ENCODE peak calls at places on chromosomes 7 and 10, in six cellular contexts. I, K, B, M, O and E are unnamed samples.

GRCh38 chr10:677750-678661 is 11.5 kb downstream of the DIP2C start:
- DNase-seq in I (no peak), K (no peak), B (no peak), M (no peak), O (no peak), E (peak; percentile 74)

GRCh38 chr7:816751-817671 is 15.3 kb upstream of the SUN1 start:
- DNase-seq in M (no peak), O (peak; percentile 24), B (peak; percentile 28), I (peak; percentile 90), K (peak; percentile 61), E (peak; percentile 81)

GRCh38 chr7:25262586-25262985 is 34.3 kb upstream of the NPVF start:
- DNase-seq in O (no peak), B (peak; percentile 19), M (no peak), I (no peak), K (no peak), E (no peak)

GRCh38 chr10:76543655-76544054 is 1094.0 kb downstream of the KCNMA1 start:
- DNase-seq in B (no peak), I (no peak), M (no peak), O (no peak), K (peak; percentile 64), E (no peak)

GRCh38 chr7:90551036-90551435 is 45.1 kb upstream of the CDK14 start:
- DNase-seq in O (no peak), B (peak; percentile 48), K (no peak), M (no peak), I (no peak), E (no peak)

GRCh38 chr10:4662576-4663161 is 163.3 kb upstream of the AKR1E2 start:
- DNase-seq in K (peak; percentile 76), M (peak; percentile 42), I (peak; percentile 36), O (no peak), B (no peak), E (no peak)

GRCh38 chr10:30197186-30197585 is 137.8 kb upstream of the JCAD start:
- DNase-seq in K (no peak), I (no peak), B (no peak), O (no peak), M (no peak), E (no peak)

GRCh38 chr10:15764867-15765454 is 45.2 kb upstream of the ITGA8 start:
- DNase-seq in I (no peak), B (no peak), K (no peak), O (no peak), M (no peak), E (no peak)

GRCh38 chr10:122307669-122308486 is 36.8 kb downstream of the BTBD16 start:
- DNase-seq in M (peak; percentile 96), K (peak; percentile 99), B (peak; percentile 87), I (no peak), O (no peak), E (peak; percentile 92)

GRCh38 chr10:99812177-99812576 is 29.7 kb downstream of the ABCC2 start:
- DNase-seq in O (no peak), K (no peak), M (no peak), B (no peak), I (no peak), E (no peak)

GRCh38 chr10:85922363-85923129 is 444.0 kb downstream of the GRID1 start:
- DNase-seq in K (no peak), O (no peak), I (no peak), M (no peak), B (no peak), E (no peak)

GRCh38 chr7:108486291-108486966 is 30.2 kb upstream of the NRCAM start:
- DNase-seq in B (no peak), O (no peak), I (no peak), K (peak; percentile 56), M (no peak), E (no peak)

GRCh38 chr7:48083114-48083830 is 5.8 kb upstream of the UPP1 start:
- DNase-seq in O (no peak), I (no peak), B (peak; percentile 46), K (peak; percentile 29), M (no peak), E (no peak)

GRCh38 chr7:40800771-40801170 is 666.0 kb downstream of the SUGCT start:
- DNase-seq in B (no peak), K (no peak), O (no peak), M (no peak), I (no peak), E (no peak)

GRCh38 chr7:124764071-124764846 is 1.3 kb downstream of the GPR37 start:
- DNase-seq in I (no peak), K (no peak), M (no peak), B (peak; percentile 14), O (no peak), E (peak; percentile 55)

GRCh38 chr10:132443605-132443997 is 46.6 kb downstream of the PWWP2B start:
- DNase-seq in I (peak; percentile 93), B (peak; percentile 48), M (no peak), K (peak; percentile 86), O (peak; percentile 63), E (peak; percentile 89)

GRCh38 chr7:50627824-50628361 is 62.7 kb upstream of the DDC start:
- DNase-seq in I (no peak), M (no peak), B (no peak), K (no peak), O (no peak), E (no peak)

DNA sequence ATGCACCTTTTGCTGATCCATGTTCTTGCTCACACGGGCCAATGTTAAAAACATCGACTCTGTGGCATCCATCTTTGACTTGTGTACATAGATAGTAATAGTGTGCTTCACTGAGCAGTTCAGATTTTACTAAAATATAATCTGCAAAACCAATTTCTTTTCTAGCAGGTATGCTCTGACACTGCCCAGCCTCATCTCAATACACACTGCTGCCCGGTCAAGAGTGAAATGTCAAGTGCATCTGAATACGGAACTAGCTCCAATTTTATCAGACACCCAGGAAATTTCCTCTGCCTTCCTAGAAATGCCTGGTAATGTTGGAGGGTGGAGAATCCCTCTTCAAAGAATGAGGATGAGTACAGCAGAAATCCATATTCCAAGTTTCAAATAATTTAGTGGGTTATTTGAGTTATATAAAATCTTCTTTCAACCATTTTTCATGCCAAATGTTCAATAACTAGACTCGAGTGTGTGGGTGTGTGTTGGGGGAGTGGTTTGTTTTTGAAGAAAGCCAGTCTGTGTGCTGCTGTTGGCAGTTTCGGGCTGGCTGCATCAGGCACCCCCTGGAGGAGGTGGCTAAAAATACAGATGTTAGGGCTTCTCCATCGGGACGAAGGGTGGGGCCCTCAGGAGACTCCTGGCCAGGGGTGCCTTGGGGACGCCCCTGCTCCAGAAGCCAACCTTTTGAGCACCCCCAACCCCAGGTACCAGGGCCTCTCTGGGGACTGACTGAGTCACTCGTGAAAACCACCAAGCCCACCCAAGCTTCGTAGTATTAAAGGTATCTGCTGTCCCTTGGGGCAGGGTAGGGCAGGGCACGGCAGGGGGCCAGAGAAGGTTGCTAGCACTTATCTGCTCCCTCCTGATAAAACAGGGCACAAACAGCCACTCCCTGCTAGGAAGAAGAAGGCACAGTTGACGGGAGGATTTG is 15.4 kb downstream of the CTBP2 start:
- DNase-seq in I (no peak), K (peak; percentile 83), B (no peak), M (no peak), O (no peak), E (no peak)
- H3K4me1 ChIP-seq in I (peaks cover 96% of the 10 kb centered on the region), K (peaks cover 26% of the 10 kb centered on the region), B (peaks cover 24% of the 10 kb centered on the region), M (peaks cover 46% of the 10 kb centered on the region), O (no peaks in the 10 kb centered on the region), E (peaks cover 67% of the 10 kb centered on the region)

DNA sequence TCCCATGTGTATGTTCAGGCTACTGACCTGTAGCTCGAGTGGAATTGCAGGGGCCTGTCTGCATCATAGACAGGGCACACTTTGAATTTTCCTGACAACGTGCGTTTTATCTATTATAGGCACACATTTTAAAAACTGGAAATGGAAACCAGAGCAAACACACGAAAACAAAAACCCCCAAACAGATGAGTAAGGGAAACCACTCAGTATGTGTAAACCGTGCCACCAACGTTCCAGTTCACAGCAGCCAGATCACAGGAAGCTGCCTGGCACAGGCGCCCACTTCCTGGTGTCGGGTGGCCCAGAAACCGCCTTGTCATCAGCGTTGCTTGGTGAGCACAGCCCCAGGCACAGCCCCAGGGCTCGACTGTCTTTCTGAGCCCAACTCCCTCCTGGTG is 34.5 kb upstream of the DNAJB6 start:
- DNase-seq in M (peak; percentile 21), I (peak; percentile 96), K (peak; percentile 78), O (peak; percentile 88), B (peak; percentile 95), E (peak; percentile 92)
- H3K4me1 ChIP-seq in M (no peaks in the 10 kb centered on the region), I (peaks cover 50% of the 10 kb centered on the region), K (peaks cover 5% of the 10 kb centered on the region), O (peaks cover 15% of the 10 kb centered on the region), B (peaks cover 27% of the 10 kb centered on the region), E (peaks cover 3% of the 10 kb centered on the region)

GRCh38 chr10:22649977-22650376 is 64.4 kb downstream of the PIP4K2A start:
- DNase-seq in B (no peak), K (no peak), M (no peak), I (no peak), O (no peak), E (no peak)
- H3K4me1 ChIP-seq in B (peaks cover 20% of the 10 kb centered on the region), K (peaks cover 19% of the 10 kb centered on the region), M (peaks cover 14% of the 10 kb centered on the region), I (peaks cover 100% of the 10 kb centered on the region), O (peaks cover 100% of the 10 kb centered on the region), E (peaks cover 21% of the 10 kb centered on the region)

GRCh38 chr7:19113855-19114590 is 3.4 kb downstream of the TWIST1 start:
- DNase-seq in I (no peak), M (no peak), B (peak; percentile 51), O (no peak), K (peak; percentile 81), E (no peak)

GRCh38 chr7:19111474-19112143 is 5.8 kb downstream of the TWIST1 start:
- DNase-seq in I (no peak), B (no peak), K (peak; percentile 68), M (no peak), O (no peak), E (no peak)

GRCh38 chr7:19110778-19111175 is 6.7 kb downstream of the TWIST1 start:
- DNase-seq in M (no peak), K (peak; percentile 59), O (no peak), B (no peak), I (no peak), E (no peak)

GRCh38 chr7:19113001-19113349 is 4.5 kb downstream of the TWIST1 start:
- DNase-seq in K (no peak), B (no peak), O (no peak), M (no peak), I (no peak), E (no peak)

GRCh38 chr7:19112290-19113000 is 5.0 kb downstream of the TWIST1 start:
- DNase-seq in B (no peak), M (no peak), K (peak; percentile 74), I (peak; percentile 54), O (no peak), E (no peak)
- H3K4me1 ChIP-seq in B (peaks cover 16% of the 10 kb centered on the region), M (peaks cover 5% of the 10 kb centered on the region), K (peaks cover 46% of the 10 kb centered on the region), I (peaks cover 33% of the 10 kb centered on the region), O (no peaks in the 10 kb centered on the region), E (no peaks in the 10 kb centered on the region)

GRCh38 chr7:7920481-7920880 is 48.1 kb upstream of the GLCCI1 start:
- DNase-seq in M (no peak), O (peak; percentile 7), B (no peak), K (no peak), I (no peak), E (no peak)
- H3K4me1 ChIP-seq in M (no peaks in the 10 kb centered on the region), O (no peaks in the 10 kb centered on the region), B (peaks cover 9% of the 10 kb centered on the region), K (no peaks in the 10 kb centered on the region), I (peaks cover 52% of the 10 kb centered on the region), E (no peaks in the 10 kb centered on the region)

DNA sequence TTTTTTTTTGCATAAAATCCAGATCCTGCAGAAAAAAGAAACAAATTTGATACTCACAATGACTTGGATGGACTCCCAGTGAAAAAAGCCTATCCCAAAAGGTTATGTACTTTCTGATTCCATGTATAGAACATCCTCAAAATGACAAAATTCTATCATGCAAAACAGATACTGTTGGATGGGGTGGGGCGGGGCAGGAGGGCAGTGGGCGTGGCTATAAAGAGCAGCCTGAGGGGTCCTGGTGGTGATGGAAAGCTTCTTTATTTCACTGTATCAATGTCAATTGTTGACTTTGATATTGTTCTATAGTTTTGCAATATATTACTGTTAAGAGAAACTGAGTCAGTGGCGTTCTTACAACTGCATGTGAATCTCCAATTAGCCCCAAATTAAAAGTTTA is 101.7 kb downstream of the LHPP start:
- DNase-seq in K (no peak), B (no peak), I (no peak), O (no peak), M (no peak), E (peak; percentile 7)
- H3K4me1 ChIP-seq in K (peaks cover 8% of the 10 kb centered on the region), B (no peaks in the 10 kb centered on the region), I (peaks cover 30% of the 10 kb centered on the region), O (no peaks in the 10 kb centered on the region), M (no peaks in the 10 kb centered on the region), E (peaks cover 6% of the 10 kb centered on the region)